ENCODE peak calls at places on chromosome 1, in nine cellular contexts. W is fibroblast of lung, Z is AG10803, A is fibroblast of mammary gland, M is body of pancreas, V is NB4, R is astrocyte, C is ascending aorta, X is neural progenitor cell. K is an unnamed sample.

GRCh38 chr1:27257155-27257554 is 22.7 kb downstream of the WDTC1 start:
- DNase-seq in V (no peak), Z (no peak), X (no peak), R (peak; percentile 61), M (no peak), A (peak; percentile 46), W (peak; percentile 72), C (no peak), K (no peak)

GRCh38 chr1:169132512-169133227 is 26.2 kb downstream of the ATP1B1 start:
- DNase-seq in V (no peak), R (no peak), W (peak; percentile 45), Z (no peak), C (no peak), M (no peak), A (no peak), X (no peak), K (no peak)

GRCh38 chr1:179591592-179592580 is at the start of gene TDRD5:
- DNase-seq in V (no peak), R (no peak), W (no peak), A (no peak), M (peak; percentile 55), Z (no peak), X (peak; percentile 10), C (no peak), K (no peak)

GRCh38 chr1:160681891-160682140 is 29.8 kb downstream of the CD48 start:
- DNase-seq in W (no peak), V (no peak), A (no peak), R (no peak), C (no peak), M (no peak), X (no peak), Z (no peak), K (no peak)

GRCh38 chr1:227437495-227438008 is 119.3 kb upstream of the CDC42BPA start:
- DNase-seq in C (no peak), M (peak; percentile 20), V (peak; percentile 65), W (peak; percentile 57), A (peak; percentile 71), R (peak; percentile 44), Z (peak; percentile 61), X (peak; percentile 40), K (no peak)

GRCh38 chr1:107244734-107245495 is 104.1 kb downstream of the NTNG1 start:
- DNase-seq in V (no peak), Z (no peak), M (no peak), W (peak; percentile 74), R (peak; percentile 74), X (no peak), C (no peak), A (no peak), K (no peak)

GRCh38 chr1:17648457-17649145 is 106.5 kb upstream of the ACTL8 start:
- DNase-seq in X (no peak), V (no peak), W (peak; percentile 59), C (peak; percentile 50), M (peak; percentile 67), A (no peak), Z (no peak), R (peak; percentile 54), K (no peak)

GRCh38 chr1:89986020-89986419 is 8.9 kb upstream of the ZNF326 start:
- DNase-seq in W (no peak), A (no peak), X (no peak), V (no peak), Z (no peak), R (no peak), M (no peak), C (no peak), K (no peak)

GRCh38 chr1:236451796-236452373 is 57.8 kb downstream of the EDARADD start:
- DNase-seq in V (peak; percentile 40), W (no peak), X (peak; percentile 42), R (no peak), A (peak; percentile 7), Z (peak; percentile 10), M (peak; percentile 23), C (no peak), K (no peak)

GRCh38 chr1:98908980-98909379 is 95.7 kb downstream of the PLPPR5 start:
- DNase-seq in A (no peak), R (no peak), C (no peak), V (no peak), W (no peak), Z (no peak), M (no peak), X (no peak), K (no peak)

GRCh38 chr1:145985502-145986439 is 10.6 kb downstream of the TXNIP start:
- DNase-seq in R (peak; percentile 44), C (no peak), M (peak; percentile 83), A (peak; percentile 71), V (peak; percentile 80), Z (peak; percentile 83), W (peak; percentile 61), X (no peak), K (no peak)

GRCh38 chr1:26237230-26237966 is 3.4 kb downstream of the CEP85 start:
- DNase-seq in A (peak; percentile 20), M (no peak), X (no peak), W (peak; percentile 66), R (peak; percentile 59), C (no peak), Z (peak; percentile 5), V (peak; percentile 53), K (no peak)

GRCh38 chr1:26239936-26240335 is 5.9 kb downstream of the CEP85 start:
- DNase-seq in C (no peak), R (peak; percentile 77), M (no peak), V (no peak), W (peak; percentile 83), A (peak; percentile 5), X (no peak), Z (peak; percentile 68), K (no peak)

GRCh38 chr1:26233903-26234643 is at the start of gene CEP85:
- DNase-seq in M (peak; percentile 99), V (peak; percentile 96), A (peak; percentile 95), X (peak; percentile 99), R (peak; percentile 87), W (peak; percentile 94), Z (peak; percentile 96), C (peak; percentile 83), K (peak; percentile 94)

DNA sequence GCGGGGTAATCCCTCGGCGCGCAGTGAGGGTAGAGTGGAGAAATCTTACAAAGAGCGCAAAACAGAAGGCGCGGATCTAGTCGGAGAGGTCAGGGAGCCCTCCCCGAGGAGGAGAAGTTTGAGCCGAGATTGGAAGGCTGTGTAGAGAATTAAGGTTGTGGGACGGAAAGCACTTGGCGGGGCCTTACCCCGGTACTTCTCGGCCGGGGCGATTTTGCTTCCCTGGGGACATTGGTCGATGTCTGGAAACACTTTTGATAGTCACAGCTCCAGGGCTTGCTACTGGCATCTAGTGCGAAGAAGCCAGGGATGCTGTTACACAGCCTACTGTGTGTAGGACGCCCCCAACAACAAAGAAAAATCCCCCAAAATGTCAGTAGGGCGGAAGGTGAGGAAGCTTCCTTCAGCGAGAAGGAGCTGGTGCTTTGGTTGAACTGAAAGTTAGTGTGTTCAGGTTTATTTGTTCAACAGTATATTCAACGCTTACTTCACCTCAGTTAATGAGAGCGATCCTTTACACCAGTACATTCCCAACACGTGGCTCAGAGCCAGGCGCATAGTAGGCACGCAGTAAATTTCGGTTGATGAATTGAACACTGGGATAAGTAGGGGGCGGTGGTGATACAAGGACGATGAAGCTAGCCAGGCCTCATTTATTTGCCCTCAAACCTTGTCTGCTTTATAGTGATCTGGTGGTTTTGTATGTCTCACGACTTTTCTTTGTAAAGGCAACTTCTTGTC is 814 bp downstream of the CEP85 start:
- DNase-seq in V (peak; percentile 56), W (peak; percentile 41), X (peak; percentile 85), A (peak; percentile 38), C (no peak), Z (peak; percentile 6), M (no peak), R (peak; percentile 27), K (no peak)
- TF ChIP-seq CTCF in V (no peak), W (no peak), X (no peak), A (peak; percentile 20), C (no peak), Z (no peak), M (no peak), R (no peak), K (no peak)

GRCh38 chr1:39159224-39160036 is 45.1 kb upstream of the MACF1 start:
- DNase-seq in Z (peak; percentile 79), C (no peak), V (no peak), W (peak; percentile 89), X (peak; percentile 51), A (no peak), M (peak; percentile 68), R (peak; percentile 85), K (no peak)
- H3K4me3 ChIP-seq in Z (no peak overlapping the region), C (no peak overlapping the region), V (no peak overlapping the region), W (peak overlapping the region; percentile 41), X (peak overlapping the region; percentile 47), A (no peak overlapping the region), M (no peak overlapping the region), R (no peak overlapping the region), K (no peak overlapping the region)

GRCh38 chr1:21216835-21217811 is 40.4 kb upstream of the EIF4G3 start:
- DNase-seq in Z (peak; percentile 24), W (peak; percentile 26), A (peak; percentile 49), C (no peak), V (peak; percentile 64), M (peak; percentile 63), X (peak; percentile 78), R (no peak), K (peak; percentile 24)
- TF ChIP-seq CTCF in Z (peak; percentile 73), W (peak; percentile 61), A (peak; percentile 77), C (peak; percentile 30), V (peak; percentile 79), M (peak; percentile 70), X (peak; percentile 83), R (peak; percentile 55), K (peak; percentile 78)

GRCh38 chr1:215631489-215631888 is 64.4 kb downstream of the KCTD3 start:
- DNase-seq in Z (peak; percentile 15), R (no peak), A (peak; percentile 48), X (peak; percentile 12), W (peak; percentile 14), V (no peak), M (peak; percentile 19), C (no peak), K (no peak)

GRCh38 chr1:215637041-215637573 is 70.0 kb downstream of the KCTD3 start:
- DNase-seq in Z (peak; percentile 74), X (no peak), V (no peak), M (peak; percentile 76), C (peak; percentile 14), A (peak; percentile 85), W (peak; percentile 89), R (peak; percentile 88), K (no peak)

GRCh38 chr1:215635827-215636226 is 68.7 kb downstream of the KCTD3 start:
- DNase-seq in M (no peak), C (no peak), X (no peak), A (no peak), R (no peak), V (no peak), Z (no peak), W (no peak), K (no peak)

GRCh38 chr1:215640429-215641148 is 73.5 kb downstream of the KCTD3 start:
- DNase-seq in V (no peak), A (no peak), X (no peak), R (no peak), C (no peak), Z (no peak), M (no peak), W (no peak), K (no peak)

DNA sequence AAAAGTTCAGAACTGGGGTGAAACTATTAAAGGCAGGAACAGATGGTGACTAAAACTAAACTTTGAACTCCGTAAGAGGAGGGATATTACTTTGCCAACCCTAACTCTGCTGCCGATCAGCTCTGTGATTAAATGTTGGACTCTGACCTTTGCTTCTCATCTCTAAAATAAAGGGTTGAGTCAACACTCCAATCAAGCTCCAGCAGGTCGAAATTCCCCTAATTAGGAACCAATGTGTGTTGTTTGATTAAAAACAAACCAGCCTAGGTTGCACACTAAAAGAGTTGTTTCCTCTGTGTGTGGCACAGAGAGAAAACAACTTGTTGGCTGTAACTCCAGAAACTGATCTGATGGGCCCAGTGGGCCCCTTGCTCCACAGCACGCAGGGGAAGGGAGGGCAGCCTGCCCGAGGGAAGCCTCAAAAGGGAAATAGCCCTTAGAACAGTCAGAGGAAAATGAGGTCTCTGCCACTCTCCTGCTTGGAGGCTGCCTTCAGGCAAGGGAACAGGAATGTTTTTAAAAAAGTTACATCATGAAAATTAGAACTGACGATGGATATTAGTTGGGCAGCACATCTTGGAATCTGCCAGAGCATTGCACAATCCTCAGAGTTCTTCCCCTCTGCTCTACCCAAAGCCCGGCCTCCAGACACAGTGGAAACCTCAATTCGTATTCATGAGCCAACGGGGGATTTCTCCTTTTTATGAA is 69.3 kb downstream of the KCTD3 start:
- DNase-seq in X (no peak), M (peak; percentile 13), W (peak; percentile 70), C (no peak), R (peak; percentile 65), V (no peak), A (peak; percentile 84), Z (peak; percentile 87), K (no peak)
- H3K4me3 ChIP-seq in X (no peak overlapping the region), M (no peak overlapping the region), W (peak overlapping the region; percentile 36), C (peak overlapping the region; percentile 55), R (peak overlapping the region; percentile 21), V (no peak overlapping the region), A (peak overlapping the region; percentile 15), Z (peak overlapping the region; percentile 46), K (no peak overlapping the region)